ENCODE peak calls at places on chromosomes 1 and 21, in six cellular contexts. B, E, I, S, D and U are unnamed samples.

GRCh38 chr1:7172804-7173203 is 387.6 kb downstream of the CAMTA1 start:
- DNase-seq in B (no peak), E (no peak), I (no peak), S (no peak), D (peak), U (no peak)

GRCh38 chr1:240304466-240304865 is 212.8 kb downstream of the FMN2 start:
- DNase-seq in B (no peak), E (no peak), I (no peak), S (no peak), D (no peak), U (no peak)

GRCh38 chr1:156692958-156693857 is 12.2 kb downstream of the CRABP2 start:
- DNase-seq in B (peak), E (no peak), I (no peak), S (peak), D (peak), U (no peak)

GRCh38 chr1:9490605-9491339 is 48.5 kb upstream of the SLC25A33 start:
- DNase-seq in B (peak), E (peak), I (peak), S (peak), D (peak), U (peak)

GRCh38 chr1:33392639-33393038 is 38.3 kb downstream of the PHC2 start:
- DNase-seq in B (no peak), E (no peak), I (no peak), S (no peak), D (no peak), U (peak)

GRCh38 chr1:67524143-67525052 is 94.2 kb upstream of the SERBP1 start:
- DNase-seq in B (no peak), E (no peak), I (no peak), S (peak), D (peak), U (no peak)

GRCh38 chr1:220902916-220903315 is 23.7 kb downstream of the HLX start:
- DNase-seq in B (no peak), E (no peak), I (no peak), S (no peak), D (no peak), U (no peak)

GRCh38 chr1:220906561-220907334 is 27.5 kb downstream of the HLX start:
- DNase-seq in B (no peak), E (peak), I (peak), S (peak), D (peak), U (no peak)

GRCh38 chr1:51189421-51190073 is 46.5 kb upstream of the RNF11 start:
- DNase-seq in B (peak), E (peak), I (peak), S (peak), D (peak), U (peak)

GRCh38 chr1:5979536-5980313 is 12.5 kb downstream of the NPHP4 start:
- DNase-seq in B (no peak), E (no peak), I (no peak), S (no peak), D (no peak), U (no peak)

GRCh38 chr1:93844262-93845045 is 34.6 kb downstream of the DNTTIP2 start:
- DNase-seq in B (peak), E (peak), I (no peak), S (peak), D (peak), U (peak)

GRCh38 chr1:215569987-215570824 is 3.1 kb downstream of the KCTD3 start:
- DNase-seq in B (no peak), E (no peak), I (no peak), S (no peak), D (peak), U (peak)

GRCh38 chr1:29920316-29920715 is 684.0 kb downstream of the PTPRU start:
- DNase-seq in B (no peak), E (no peak), I (no peak), S (no peak), D (no peak), U (no peak)

GRCh38 chr1:164765557-164765956 is 206.6 kb downstream of the PBX1 start:
- DNase-seq in B (no peak), E (peak), I (peak), S (no peak), D (peak), U (no peak)

GRCh38 chr1:3135073-3135745 is 66.2 kb downstream of the PRDM16 start:
- DNase-seq in B (no peak), E (no peak), I (no peak), S (no peak), D (no peak), U (no peak)

GRCh38 chr1:64844609-64845008 is 99.7 kb downstream of the RAVER2 start:
- DNase-seq in B (no peak), E (no peak), I (no peak), S (no peak), D (no peak), U (no peak)

GRCh38 chr1:213057264-213058059 is 6.4 kb downstream of the RPS6KC1 start:
- DNase-seq in B (no peak), E (no peak), I (no peak), S (no peak), D (no peak), U (no peak)

GRCh38 chr1:150548632-150549495 is at the start of gene ADAMTSL4:
- DNase-seq in B (no peak), E (no peak), I (no peak), S (peak), D (peak), U (peak)

GRCh38 chr21:18384771-18385170 is 18.8 kb downstream of the TMPRSS15 start:
- DNase-seq in B (no peak), E (peak), I (no peak), S (peak), D (peak), U (peak)

GRCh38 chr1:119593836-119594235 is 54.2 kb downstream of the ZNF697 start:
- DNase-seq in B (no peak), E (no peak), I (no peak), S (no peak), D (no peak), U (no peak)

GRCh38 chr21:26966978-26967913 is at the start of gene ADAMTS5:
- DNase-seq in B (peak), E (peak), I (peak), S (no peak), D (peak), U (no peak)

GRCh38 chr1:215529571-215529970 is 37.5 kb upstream of the KCTD3 start:
- DNase-seq in B (no peak), E (no peak), I (no peak), S (no peak), D (no peak), U (no peak)

GRCh38 chr1:25134801-25135585 is 97.3 kb downstream of the SYF2 start:
- DNase-seq in B (no peak), E (no peak), I (no peak), S (no peak), D (no peak), U (no peak)

GRCh38 chr1:81760487-81761097 is 40.1 kb upstream of the ADGRL2 start:
- DNase-seq in B (peak), E (peak), I (peak), S (no peak), D (no peak), U (no peak)

GRCh38 chr1:2906105-2906504 is 104.6 kb upstream of the TTC34 start:
- DNase-seq in B (no peak), E (no peak), I (no peak), S (no peak), D (no peak), U (no peak)

GRCh38 chr1:42833981-42834380 is 12.4 kb upstream of the ZNF691 start:
- DNase-seq in B (no peak), E (no peak), I (no peak), S (no peak), D (no peak), U (no peak)

GRCh38 chr1:53139911-53140310 is 2.5 kb downstream of the SLC1A7 start:
- DNase-seq in B (no peak), E (peak), I (no peak), S (no peak), D (no peak), U (no peak)

GRCh38 chr21:18499761-18500376 is 96.3 kb upstream of the TMPRSS15 start:
- DNase-seq in B (peak), E (peak), I (no peak), S (peak), D (peak), U (peak)

GRCh38 chr21:38944903-38945302 is 139.2 kb downstream of the ETS2 start:
- DNase-seq in B (no peak), E (no peak), I (no peak), S (no peak), D (no peak), U (no peak)

GRCh38 chr1:27882543-27882903 is 10.2 kb downstream of the THEMIS2 start:
- DNase-seq in B (no peak), E (no peak), I (no peak), S (no peak), D (no peak), U (no peak)

GRCh38 chr1:197903196-197903514 is 725 bp downstream of the C1orf53 start:
- DNase-seq in B (no peak), E (no peak), I (no peak), S (no peak), D (no peak), U (no peak)

GRCh38 chr1:61892977-61893376 is 150.7 kb downstream of the PATJ start:
- DNase-seq in B (no peak), E (no peak), I (no peak), S (no peak), D (no peak), U (no peak)

GRCh38 chr1:83581747-83582146 is 417.2 kb downstream of the TTLL7 start:
- DNase-seq in B (no peak), E (no peak), I (no peak), S (no peak), D (no peak), U (no peak)

GRCh38 chr1:160724445-160725242 is 13.0 kb upstream of the CD48 start:
- DNase-seq in B (no peak), E (no peak), I (no peak), S (no peak), D (peak), U (no peak)

GRCh38 chr1:220300442-220301121 is 28.3 kb upstream of the RAB3GAP2 start:
- DNase-seq in B (peak), E (peak), I (peak), S (no peak), D (peak), U (peak)